ENCODE peak calls at places on chromosomes 7 and 10, in six cellular contexts. One of them, this sample, is unnamed. For H3K9me3, the result is how much of the 10 kb centered on the place peaks cover.

GRCh38 chr7:137538361-137538762 is 194.8 kb upstream of the PTN start:
- DNase-seq in prostate gland: no peak
- DNase-seq in CD4-positive, alpha-beta T cell: no peak
- DNase-seq in stomach: no peak
- DNase-seq in H1: no peak
- DNase-seq in neuronal stem cell: no peak
- DNase-seq in this sample: no peak

GRCh38 chr7:47734949-47735291 is 153.0 kb upstream of the TNS3 start:
- DNase-seq in prostate gland: no peak
- DNase-seq in H1: no peak
- DNase-seq in neuronal stem cell: no peak
- DNase-seq in stomach: no peak
- DNase-seq in CD4-positive, alpha-beta T cell: no peak
- DNase-seq in this sample: no peak

GRCh38 chr7:14691597-14692203 is 210.9 kb downstream of the DGKB start:
- DNase-seq in stomach: peak
- DNase-seq in neuronal stem cell: peak
- DNase-seq in CD4-positive, alpha-beta T cell: peak
- DNase-seq in prostate gland: peak
- DNase-seq in H1: peak
- DNase-seq in this sample: peak

GRCh38 chr7:123355576-123356195 is 155.9 kb upstream of the SLC13A1 start:
- DNase-seq in stomach: no peak
- DNase-seq in H1: no peak
- DNase-seq in CD4-positive, alpha-beta T cell: no peak
- DNase-seq in prostate gland: no peak
- DNase-seq in neuronal stem cell: no peak
- DNase-seq in this sample: no peak

GRCh38 chr10:101778781-101779543 is 3.0 kb upstream of the FGF8 start:
- DNase-seq in prostate gland: no peak
- DNase-seq in stomach: peak
- DNase-seq in CD4-positive, alpha-beta T cell: no peak
- DNase-seq in neuronal stem cell: peak
- DNase-seq in H1: peak
- DNase-seq in this sample: no peak

GRCh38 chr10:44196008-44196320 is 188.9 kb downstream of the CXCL12 start:
- DNase-seq in H1: no peak
- DNase-seq in stomach: no peak
- DNase-seq in prostate gland: no peak
- DNase-seq in neuronal stem cell: no peak
- DNase-seq in CD4-positive, alpha-beta T cell: no peak
- DNase-seq in this sample: no peak

GRCh38 chr10:123614888-123615287 is 51.3 kb upstream of the GPR26 start:
- DNase-seq in neuronal stem cell: peak
- DNase-seq in stomach: peak
- DNase-seq in H1: peak
- DNase-seq in CD4-positive, alpha-beta T cell: peak
- DNase-seq in prostate gland: peak
- DNase-seq in this sample: peak

GRCh38 chr7:123437447-123437995 is 96.9 kb downstream of the IQUB start:
- DNase-seq in H1: no peak
- DNase-seq in CD4-positive, alpha-beta T cell: no peak
- DNase-seq in prostate gland: no peak
- DNase-seq in neuronal stem cell: no peak
- DNase-seq in stomach: no peak
- DNase-seq in this sample: no peak

GRCh38 chr10:60742512-60742911 is 35.8 kb upstream of the CDK1 start:
- DNase-seq in CD4-positive, alpha-beta T cell: no peak
- DNase-seq in stomach: no peak
- DNase-seq in prostate gland: no peak
- DNase-seq in H1: no peak
- DNase-seq in neuronal stem cell: no peak
- DNase-seq in this sample: no peak

GRCh38 chr10:3873728-3874461 is 88.9 kb upstream of the KLF6 start:
- DNase-seq in H1: no peak
- DNase-seq in neuronal stem cell: peak
- DNase-seq in stomach: no peak
- DNase-seq in prostate gland: no peak
- DNase-seq in CD4-positive, alpha-beta T cell: no peak
- DNase-seq in this sample: no peak

GRCh38 chr10:125707852-125708468 is 11.5 kb upstream of the EDRF1 start:
- DNase-seq in neuronal stem cell: no peak
- DNase-seq in CD4-positive, alpha-beta T cell: no peak
- DNase-seq in H1: no peak
- DNase-seq in stomach: no peak
- DNase-seq in prostate gland: no peak
- DNase-seq in this sample: no peak

GRCh38 chr10:71099731-71100361 is 112.5 kb upstream of the UNC5B start:
- DNase-seq in CD4-positive, alpha-beta T cell: no peak
- DNase-seq in neuronal stem cell: no peak
- DNase-seq in stomach: no peak
- DNase-seq in H1: no peak
- DNase-seq in prostate gland: no peak
- DNase-seq in this sample: no peak

GRCh38 chr7:63045575-63045974 is 953.1 kb upstream of the ZNF722 start:
- DNase-seq in prostate gland: no peak
- DNase-seq in CD4-positive, alpha-beta T cell: no peak
- DNase-seq in stomach: no peak
- DNase-seq in H1: no peak
- DNase-seq in neuronal stem cell: no peak
- DNase-seq in this sample: no peak
- H3K9me3 ChIP-seq in prostate gland: under half
- H3K9me3 ChIP-seq in CD4-positive, alpha-beta T cell: under half
- H3K9me3 ChIP-seq in stomach: under half
- H3K9me3 ChIP-seq in H1: half or more
- H3K9me3 ChIP-seq in neuronal stem cell: half or more
- H3K9me3 ChIP-seq in this sample: under half

DNA sequence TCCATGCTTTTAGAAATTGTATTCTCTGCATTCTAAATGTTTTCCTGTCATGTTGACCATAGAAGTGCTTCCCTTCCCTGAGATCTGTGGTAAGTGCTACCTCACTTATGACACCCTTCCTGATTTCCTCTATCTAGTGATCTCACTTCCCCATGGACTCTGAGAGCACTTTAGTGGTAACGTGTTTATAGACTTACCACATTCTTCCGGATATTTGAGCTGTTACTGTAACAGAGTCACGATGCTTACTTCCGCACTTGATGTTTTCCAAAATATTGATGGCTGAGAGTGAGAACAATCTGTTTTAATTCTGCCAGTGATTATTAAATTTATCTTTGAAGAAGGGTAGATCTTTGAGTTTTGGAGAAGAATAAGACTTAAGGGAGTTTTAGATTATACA is 60.1 kb upstream of the NAMPT start:
- DNase-seq in CD4-positive, alpha-beta T cell: no peak
- DNase-seq in stomach: no peak
- DNase-seq in prostate gland: no peak
- DNase-seq in neuronal stem cell: no peak
- DNase-seq in H1: no peak
- DNase-seq in this sample: no peak
- H3K9me3 ChIP-seq in CD4-positive, alpha-beta T cell: under half
- H3K9me3 ChIP-seq in stomach: under half
- H3K9me3 ChIP-seq in prostate gland: under half
- H3K9me3 ChIP-seq in neuronal stem cell: under half
- H3K9me3 ChIP-seq in H1: under half
- H3K9me3 ChIP-seq in this sample: under half

GRCh38 chr10:86376403-86376802 is 9.8 kb upstream of the GRID1 start:
- DNase-seq in stomach: no peak
- DNase-seq in prostate gland: no peak
- DNase-seq in CD4-positive, alpha-beta T cell: no peak
- DNase-seq in neuronal stem cell: no peak
- DNase-seq in H1: no peak
- DNase-seq in this sample: no peak
- H3K9me3 ChIP-seq in stomach: under half
- H3K9me3 ChIP-seq in prostate gland: under half
- H3K9me3 ChIP-seq in CD4-positive, alpha-beta T cell: under half
- H3K9me3 ChIP-seq in neuronal stem cell: under half
- H3K9me3 ChIP-seq in H1: under half
- H3K9me3 ChIP-seq in this sample: under half

DNA sequence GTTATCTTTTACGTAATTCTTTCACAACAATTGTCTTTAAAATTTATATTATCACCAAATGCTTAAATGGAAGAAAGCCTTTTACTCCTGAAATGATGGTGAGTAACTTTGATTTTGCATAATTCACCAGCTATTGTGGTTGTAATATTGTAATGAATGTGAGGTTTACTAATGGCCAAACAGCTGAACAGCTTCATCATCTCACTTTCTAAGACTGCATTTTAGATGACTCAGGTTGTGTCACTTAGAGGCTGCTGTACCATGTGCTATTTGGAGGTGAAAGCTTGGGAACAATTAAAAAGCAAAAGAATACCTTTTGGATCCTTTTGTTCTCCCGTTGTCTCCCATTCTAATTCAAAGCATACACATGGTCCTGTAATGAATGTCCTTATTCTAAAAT is 604.0 kb upstream of the PFKP start:
- DNase-seq in neuronal stem cell: no peak
- DNase-seq in prostate gland: no peak
- DNase-seq in stomach: no peak
- DNase-seq in H1: no peak
- DNase-seq in CD4-positive, alpha-beta T cell: no peak
- DNase-seq in this sample: no peak
- H3K9me3 ChIP-seq in neuronal stem cell: under half
- H3K9me3 ChIP-seq in prostate gland: under half
- H3K9me3 ChIP-seq in stomach: under half
- H3K9me3 ChIP-seq in H1: under half
- H3K9me3 ChIP-seq in CD4-positive, alpha-beta T cell: under half
- H3K9me3 ChIP-seq in this sample: under half